ENCODE peak calls at places on chromosomes 5 and 9, in five cellular contexts. M, P, X, Q and N are unnamed samples.
A peak's percentile ranks its signal among the peaks of the same experiment; 100 is the strongest.

GRCh38 chr9:84856181-84856632 is 186.7 kb downstream of the NTRK2 start:
- DNase-seq in Q (no peak), X (no peak), P (no peak), M (no peak), N (no peak)

GRCh38 chr5:146461319-146461718 is 14.2 kb downstream of the TCERG1 start:
- DNase-seq in Q (peak; percentile 15), M (no peak), X (no peak), P (no peak), N (peak; percentile 20)

GRCh38 chr9:108708448-108708847 is 147.3 kb downstream of the ACTL7B start:
- DNase-seq in M (no peak), X (no peak), Q (no peak), P (no peak), N (no peak)

GRCh38 chr9:82457959-82458358 is 469.4 kb downstream of the SPATA31D1 start:
- DNase-seq in Q (no peak), X (no peak), P (no peak), M (no peak), N (no peak)

GRCh38 chr5:61051267-61051666 is 106.3 kb downstream of the NDUFAF2 start:
- DNase-seq in X (peak; percentile 47), Q (peak; percentile 68), M (no peak), P (no peak), N (peak; percentile 73)

GRCh38 chr9:82720515-82720914 is 342.4 kb downstream of the RASEF start:
- DNase-seq in P (no peak), X (no peak), M (no peak), Q (no peak), N (no peak)

GRCh38 chr5:72693001-72693442 is 123.4 kb upstream of the TNPO1 start:
- DNase-seq in M (no peak), Q (peak; percentile 72), X (no peak), P (no peak), N (peak; percentile 30)

GRCh38 chr9:133008406-133008805 is 22.4 kb upstream of the GTF3C5 start:
- DNase-seq in M (no peak), Q (no peak), X (no peak), P (no peak), N (no peak)

GRCh38 chr9:137213160-137214060 is 7.9 kb downstream of the NDOR1 start:
- DNase-seq in Q (no peak), P (no peak), X (no peak), M (no peak), N (no peak)

GRCh38 chr9:96618209-96619108 is 1.2 kb downstream of the CDC14B start:
- DNase-seq in X (peak; percentile 44), M (peak; percentile 34), Q (peak; percentile 72), P (no peak), N (peak; percentile 54)

GRCh38 chr5:77853353-77853907 is 77.3 kb upstream of the TBCA start:
- DNase-seq in Q (peak; percentile 34), M (no peak), X (no peak), P (no peak), N (no peak)

GRCh38 chr9:38066907-38067610 is 2.0 kb downstream of the SHB start:
- DNase-seq in P (no peak), X (peak; percentile 51), M (no peak), Q (no peak), N (no peak)

GRCh38 chr5:172830876-172831662 is 3.0 kb upstream of the ERGIC1 start:
- DNase-seq in X (no peak), P (no peak), M (no peak), Q (peak; percentile 74), N (peak; percentile 99)

GRCh38 chr5:151805414-151806225 is 33.9 kb downstream of the G3BP1 start:
- DNase-seq in X (no peak), M (no peak), Q (peak; percentile 16), P (no peak), N (peak; percentile 54)

GRCh38 chr9:94212091-94212490 is 47.0 kb upstream of the ZNF169 start:
- DNase-seq in Q (peak; percentile 21), P (no peak), M (no peak), X (peak; percentile 63), N (peak; percentile 74)

GRCh38 chr9:21974542-21975409 is 19.4 kb downstream of the CDKN2A start:
- DNase-seq in Q (peak; percentile 58), M (peak; percentile 92), X (peak; percentile 80), P (peak; percentile 72), N (peak; percentile 57)

GRCh38 chr5:5270958-5271605 is 131.0 kb downstream of the ADAMTS16 start:
- DNase-seq in P (peak; percentile 12), M (peak; percentile 85), Q (peak; percentile 75), X (peak; percentile 90), N (peak; percentile 40)

GRCh38 chr5:14665110-14665822 is 748 bp downstream of the OTULIN start:
- DNase-seq in M (peak; percentile 48), P (peak; percentile 26), Q (peak; percentile 41), X (peak; percentile 62), N (no peak)

GRCh38 chr5:165497707-165498106 is 1992.3 kb downstream of the MAT2B start:
- DNase-seq in X (peak; percentile 75), M (peak; percentile 34), Q (no peak), P (no peak), N (peak; percentile 3)

GRCh38 chr9:109811876-109812275 is 31.9 kb downstream of the PALM2AKAP2 start:
- DNase-seq in Q (no peak), M (no peak), P (no peak), X (no peak), N (no peak)

DNA sequence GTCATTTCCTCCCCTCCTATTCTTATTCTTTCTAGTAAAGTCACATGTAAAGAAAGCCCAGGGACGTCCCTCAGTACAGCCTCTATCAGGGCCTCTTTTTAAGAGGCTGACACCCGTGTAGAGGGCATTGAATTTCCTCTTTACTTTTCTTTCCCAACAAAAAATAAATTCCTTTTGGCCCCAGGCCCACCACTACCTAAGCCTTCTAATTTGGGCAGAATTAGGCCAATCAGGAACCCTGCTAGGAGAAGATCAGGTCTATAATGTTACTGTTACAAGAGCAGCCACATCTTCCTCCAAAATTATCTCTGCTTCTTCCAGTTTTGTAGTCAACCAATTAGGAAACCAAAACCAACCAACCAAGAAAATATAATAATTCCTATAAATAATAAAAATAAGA is 189.6 kb upstream of the NREP start:
- DNase-seq in Q (no peak), M (no peak), X (no peak), P (no peak), N (no peak)
- H2AK5ac ChIP-seq in Q (no peak overlapping the region), M (no peak overlapping the region), X (no peak overlapping the region), P (no peak overlapping the region), N (no peak overlapping the region)

GRCh38 chr9:87710448-87710847 is 15.5 kb upstream of the CTSL start:
- DNase-seq in M (no peak), Q (peak; percentile 44), X (no peak), P (no peak), N (no peak)

GRCh38 chr9:87712801-87713277 is 13.1 kb upstream of the CTSL start:
- DNase-seq in P (no peak), M (no peak), X (no peak), Q (peak; percentile 28), N (no peak)

GRCh38 chr9:87713990-87714335 is 12.0 kb upstream of the CTSL start:
- DNase-seq in X (no peak), P (no peak), Q (no peak), M (no peak), N (no peak)

GRCh38 chr9:87713278-87713989 is 12.5 kb upstream of the CTSL start:
- DNase-seq in P (no peak), X (peak; percentile 66), Q (peak; percentile 100), M (no peak), N (peak; percentile 99)

GRCh38 chr9:87711857-87712800 is 13.8 kb upstream of the CTSL start:
- DNase-seq in P (no peak), M (no peak), Q (peak; percentile 87), X (peak; percentile 90), N (peak; percentile 81)
- H2AK5ac ChIP-seq in P (no peak overlapping the region), M (no peak overlapping the region), Q (peak overlapping the region; percentile 33), X (no peak overlapping the region), N (peak overlapping the region; percentile 73)

DNA sequence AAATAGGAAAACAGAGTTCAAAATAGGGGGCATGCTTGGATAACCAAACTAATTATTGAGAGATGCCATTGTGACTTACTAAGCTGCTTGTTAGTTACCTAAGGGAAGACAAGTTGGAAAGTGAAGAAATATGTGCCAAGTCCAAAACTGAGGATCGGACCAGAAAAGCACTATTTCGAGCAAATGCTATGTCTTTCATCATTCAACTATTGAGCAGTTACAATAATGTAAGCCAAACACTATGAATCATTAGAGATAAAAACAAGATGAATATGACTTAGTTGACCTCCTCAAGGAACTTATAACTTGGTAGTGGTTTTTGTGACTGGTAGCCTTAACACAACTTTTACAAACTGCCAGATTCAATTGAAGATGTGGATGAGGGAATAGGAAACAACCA is 240.6 kb upstream of the MPDZ start:
- DNase-seq in P (no peak), X (no peak), Q (no peak), M (no peak), N (no peak)
- H2AK5ac ChIP-seq in P (no peak overlapping the region), X (no peak overlapping the region), Q (no peak overlapping the region), M (no peak overlapping the region), N (no peak overlapping the region)

GRCh38 chr9:14715102-14715501 is 7.4 kb downstream of the CER1 start:
- DNase-seq in X (peak; percentile 80), P (no peak), M (no peak), Q (no peak), N (no peak)

GRCh38 chr9:14713187-14713799 is 9.2 kb downstream of the CER1 start:
- DNase-seq in X (no peak), M (no peak), P (no peak), Q (no peak), N (no peak)

GRCh38 chr9:14705079-14705478 is 11.8 kb upstream of the ZDHHC21 start:
- DNase-seq in X (no peak), Q (no peak), P (no peak), M (no peak), N (no peak)

GRCh38 chr9:14706530-14707140 is 13.4 kb upstream of the ZDHHC21 start:
- DNase-seq in P (no peak), Q (no peak), M (no peak), X (no peak), N (no peak)

GRCh38 chr9:14710804-14711203 is 11.7 kb downstream of the CER1 start:
- DNase-seq in X (no peak), M (no peak), P (no peak), Q (peak; percentile 6), N (peak; percentile 26)
- H2AK5ac ChIP-seq in X (no peak overlapping the region), M (no peak overlapping the region), P (no peak overlapping the region), Q (no peak overlapping the region), N (no peak overlapping the region)

DNA sequence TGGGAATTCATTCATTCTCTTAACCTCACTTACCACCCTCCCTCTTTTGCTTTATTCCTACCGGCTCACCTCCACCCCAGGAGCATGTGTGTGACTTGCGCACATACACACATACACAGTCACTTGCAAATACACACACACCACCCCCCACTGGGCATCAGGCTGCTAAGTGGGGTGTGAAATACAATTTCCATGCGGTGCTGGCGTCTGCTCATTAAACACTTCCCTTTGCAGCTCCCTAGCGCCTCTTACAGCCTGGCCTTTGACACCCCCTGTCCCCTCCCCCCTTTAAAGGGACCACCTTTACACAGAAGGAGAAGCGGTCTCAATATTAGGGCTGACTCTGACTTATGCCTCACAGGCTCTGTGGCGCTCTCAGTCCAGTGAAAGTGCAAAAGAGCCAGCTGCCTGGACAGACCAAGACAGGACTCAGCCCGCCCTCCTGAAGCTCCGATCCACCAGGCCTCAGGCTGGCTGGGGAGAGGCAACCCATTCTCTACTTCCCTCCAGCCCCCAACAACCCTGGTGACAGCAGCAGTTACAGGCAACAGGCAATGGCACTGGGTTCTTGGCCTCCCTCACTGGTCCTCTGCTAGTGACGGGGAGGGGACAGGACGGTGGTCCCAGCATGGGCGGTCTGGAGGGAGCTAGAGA is 12.2 kb downstream of the ENHO start:
- DNase-seq in P (no peak), X (peak; percentile 43), Q (no peak), M (no peak), N (no peak)
- H2AK5ac ChIP-seq in P (peak overlapping the region; percentile 27), X (no peak overlapping the region), Q (no peak overlapping the region), M (no peak overlapping the region), N (no peak overlapping the region)

GRCh38 chr5:150630016-150630415 is 10.4 kb upstream of the SYNPO start:
- DNase-seq in M (no peak), P (no peak), X (no peak), Q (no peak), N (no peak)
- H2AK5ac ChIP-seq in M (no peak overlapping the region), P (peak overlapping the region; percentile 83), X (no peak overlapping the region), Q (no peak overlapping the region), N (peak overlapping the region; percentile 17)